ENCODE peak calls at places on chromosomes 12 and 14, in four cellular contexts. R, N, Y and K are unnamed samples.

GRCh38 chr14:102630405-102630804 is 38.0 kb downstream of the RCOR1 start:
- DNase-seq in R (no peak), N (no peak), Y (no peak), K (no peak)

GRCh38 chr12:121801601-121802484 is 2.0 kb upstream of the SETD1B start:
- DNase-seq in R (peak), N (no peak), Y (peak), K (peak)

GRCh38 chr12:121581681-121582439 is 1.0 kb upstream of the KDM2B start:
- DNase-seq in R (peak), N (no peak), Y (no peak), K (no peak)

GRCh38 chr12:65335021-65335714 is 56.7 kb downstream of the MSRB3 start:
- DNase-seq in R (peak), N (peak), Y (peak), K (peak)

GRCh38 chr12:42705863-42706262 is 116.3 kb upstream of the PRICKLE1 start:
- DNase-seq in R (peak), N (peak), Y (peak), K (peak)

GRCh38 chr14:88599761-88600439 is 37.1 kb downstream of the ZC3H14 start:
- DNase-seq in R (no peak), N (no peak), Y (no peak), K (no peak)

GRCh38 chr12:116717466-116718457 is 20.1 kb downstream of the SPRING1 start:
- DNase-seq in R (peak), N (no peak), Y (no peak), K (no peak)

GRCh38 chr12:79826267-79827128 is 108.4 kb downstream of the PPP1R12A start:
- DNase-seq in R (no peak), N (no peak), Y (peak), K (peak)

GRCh38 chr14:71231521-71232393 is 324.5 kb downstream of the PCNX1 start:
- DNase-seq in R (no peak), N (no peak), Y (no peak), K (no peak)

GRCh38 chr14:42214981-42215491 is 608.4 kb downstream of the LRFN5 start:
- DNase-seq in R (peak), N (peak), Y (peak), K (peak)

GRCh38 chr12:133235401-133236112 is at the start of gene ANHX:
- DNase-seq in R (no peak), N (no peak), Y (no peak), K (no peak)

GRCh38 chr12:124715121-124715990 is 147.9 kb upstream of the NCOR2 start:
- DNase-seq in R (peak), N (no peak), Y (peak), K (peak)

GRCh38 chr14:61527325-61528100 is 167.8 kb upstream of the HIF1A start:
- DNase-seq in R (peak), N (peak), Y (peak), K (peak)

GRCh38 chr14:51609987-51610283 is 41.8 kb upstream of the FRMD6 start:
- DNase-seq in R (peak), N (no peak), Y (no peak), K (no peak)

GRCh38 chr14:90402009-90402408 is 5.2 kb downstream of the CALM1 start:
- DNase-seq in R (no peak), N (no peak), Y (no peak), K (no peak)

GRCh38 chr14:36667679-36668078 is 6.0 kb downstream of the PAX9 start:
- DNase-seq in R (no peak), N (no peak), Y (no peak), K (no peak)

GRCh38 chr14:36665887-36666415 is 4.3 kb downstream of the PAX9 start:
- DNase-seq in R (no peak), N (no peak), Y (no peak), K (no peak)

GRCh38 chr14:36664322-36665193 is 2.9 kb downstream of the PAX9 start:
- DNase-seq in R (no peak), N (no peak), Y (no peak), K (no peak)

GRCh38 chr14:36663404-36664321 is 2.0 kb downstream of the PAX9 start:
- DNase-seq in R (peak), N (no peak), Y (peak), K (peak)

GRCh38 chr14:36666416-36667206 is 5.0 kb downstream of the PAX9 start:
- DNase-seq in R (no peak), N (no peak), Y (no peak), K (no peak)
- H3K4me3 ChIP-seq in R (no peak), N (no peak), Y (no peak), K (peak)

GRCh38 chr14:75002392-75003249 is at the start of gene EIF2B2:
- DNase-seq in R (peak), N (peak), Y (peak), K (peak)
- TF ChIP-seq CTCF in R (peak), N (peak), Y (no peak), K (no peak)

DNA sequence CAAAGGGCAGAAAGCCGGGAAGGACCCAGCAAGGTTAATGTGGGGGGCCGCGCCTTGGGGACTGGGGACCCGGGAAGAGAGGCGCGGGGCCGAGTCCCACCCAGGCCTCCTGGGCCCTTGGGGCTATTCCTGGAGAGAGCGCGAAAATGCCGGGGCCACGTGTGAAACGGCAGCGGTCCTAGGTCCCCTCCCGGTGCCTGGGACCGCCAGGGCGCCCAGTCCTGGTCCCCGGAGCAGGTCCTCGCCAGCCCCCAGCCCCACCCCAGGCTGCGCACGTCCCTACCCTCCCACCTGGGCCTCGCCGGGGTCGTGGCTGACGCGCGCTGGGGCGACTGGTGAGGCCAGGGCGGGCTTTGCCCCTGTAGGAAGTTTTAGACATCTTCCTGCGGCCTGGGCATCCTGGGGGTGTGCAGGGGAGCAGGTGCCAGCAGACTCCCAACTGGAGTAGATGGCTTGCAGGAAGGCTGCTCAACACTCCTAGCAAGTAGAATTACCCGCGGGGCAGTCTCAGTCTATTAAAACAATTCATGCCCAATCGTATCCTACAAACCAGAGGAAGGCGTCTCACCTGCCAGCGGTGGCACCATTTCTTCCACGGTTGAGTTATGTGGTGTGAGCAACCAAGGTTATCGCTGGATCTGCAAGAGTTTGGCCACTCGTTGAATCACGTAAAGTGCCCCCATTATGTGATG is 759 bp downstream of the FAR2 start:
- DNase-seq in R (no peak), N (no peak), Y (no peak), K (no peak)
- H3K4me3 ChIP-seq in R (peak), N (peak), Y (peak), K (peak)

GRCh38 chr14:67199016-67199415 is 9.8 kb downstream of the GARIN2 start:
- DNase-seq in R (peak), N (no peak), Y (no peak), K (no peak)
- TF ChIP-seq CTCF in R (no peak), N (no peak), Y (no peak), K (no peak)